ENCODE peak calls at places on chromosome 18, in eight cellular contexts. K, F, B, I, L, D, S and E are unnamed samples.

GRCh38 chr18:23938901-23939341 is 75.6 kb upstream of the TTC39C start:
- DNase-seq in I (no peak), L (no peak), S (no peak), K (no peak), F (no peak), D (no peak), B (no peak), E (no peak)

GRCh38 chr18:43587538-43588153 is 310.4 kb upstream of the SYT4 start:
- DNase-seq in D (no peak), K (peak; percentile 15), S (no peak), I (no peak), L (no peak), F (no peak), B (no peak), E (no peak)

GRCh38 chr18:78898066-78898465 is 81.6 kb upstream of the SALL3 start:
- DNase-seq in F (no peak), I (no peak), D (no peak), K (no peak), B (no peak), S (no peak), L (no peak), E (peak; percentile 21)

GRCh38 chr18:36335476-36336279 is 38.2 kb downstream of the FHOD3 start:
- DNase-seq in B (no peak), L (no peak), I (no peak), K (no peak), D (no peak), F (no peak), S (no peak), E (peak; percentile 53)

GRCh38 chr18:31015715-31016459 is 26.7 kb downstream of the DSC3 start:
- DNase-seq in I (no peak), B (no peak), K (no peak), S (no peak), F (no peak), D (no peak), L (no peak), E (no peak)

GRCh38 chr18:48470484-48471180 is 61.4 kb upstream of the ZBTB7C start:
- DNase-seq in I (no peak), S (no peak), B (no peak), F (no peak), L (no peak), K (no peak), D (no peak), E (peak; percentile 55)

GRCh38 chr18:37393221-37393828 is 172.3 kb downstream of the CELF4 start:
- DNase-seq in L (no peak), D (no peak), F (no peak), B (no peak), K (no peak), I (no peak), S (no peak), E (no peak)

GRCh38 chr18:6650063-6650462 is 79.5 kb upstream of the ARHGAP28 start:
- DNase-seq in I (no peak), B (no peak), S (no peak), F (no peak), D (no peak), K (no peak), L (no peak), E (no peak)

GRCh38 chr18:80198994-80199748 is 48.1 kb downstream of the PARD6G start:
- DNase-seq in I (no peak), K (no peak), F (no peak), S (no peak), B (no peak), L (no peak), D (no peak), E (no peak)

GRCh38 chr18:47817017-47817911 is 113.2 kb downstream of the SMAD2 start:
- DNase-seq in B (no peak), I (no peak), K (no peak), L (no peak), D (no peak), S (no peak), F (no peak), E (no peak)

GRCh38 chr18:48473816-48474215 is 64.6 kb upstream of the ZBTB7C start:
- DNase-seq in S (no peak), B (no peak), D (no peak), L (no peak), F (no peak), I (no peak), K (no peak), E (peak; percentile 43)

GRCh38 chr18:59617468-59617932 is 79.7 kb downstream of the CCBE1 start:
- DNase-seq in D (peak; percentile 43), K (no peak), F (no peak), I (no peak), S (no peak), L (no peak), B (no peak), E (no peak)

DNA sequence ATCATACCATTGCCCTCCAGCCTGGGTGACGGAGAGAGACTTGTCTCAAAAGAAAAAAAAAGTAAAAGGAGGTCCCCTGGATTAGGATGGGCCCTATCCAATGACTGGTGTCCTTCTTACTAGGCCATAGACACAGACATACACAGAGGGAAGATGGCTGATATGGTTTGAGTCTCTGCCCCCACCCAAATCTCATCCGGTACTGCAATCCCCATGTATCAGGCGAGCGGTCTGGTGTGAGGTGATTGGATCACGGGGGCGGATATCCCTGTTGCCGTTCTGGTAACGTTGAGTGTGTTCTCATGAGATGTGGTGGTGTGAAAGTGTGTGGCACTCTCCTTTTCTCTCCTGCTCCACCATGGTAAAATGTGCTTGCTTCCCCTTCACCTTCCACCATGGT is 7.8 kb upstream of the CNDP2 start:
- DNase-seq in F (no peak), D (no peak), L (no peak), I (no peak), B (no peak), S (no peak), K (no peak), E (peak; percentile 9)
- H3K4me1 ChIP-seq in F (no peaks in the 10 kb centered on the region), D (no peaks in the 10 kb centered on the region), L (peaks cover 10% of the 10 kb centered on the region), I (no peaks in the 10 kb centered on the region), B (no peaks in the 10 kb centered on the region), S (peaks cover 20% of the 10 kb centered on the region), K (no peaks in the 10 kb centered on the region), E (peaks cover 9% of the 10 kb centered on the region)

GRCh38 chr18:34591920-34592444 is 118.1 kb upstream of the DTNA start:
- DNase-seq in D (no peak), B (no peak), L (no peak), K (no peak), I (no peak), F (no peak), S (no peak), E (no peak)
- H3K4me1 ChIP-seq in D (no peaks in the 10 kb centered on the region), B (no peaks in the 10 kb centered on the region), L (no peaks in the 10 kb centered on the region), K (no peaks in the 10 kb centered on the region), I (no peaks in the 10 kb centered on the region), F (peaks cover 3% of the 10 kb centered on the region), S (peaks cover 55% of the 10 kb centered on the region), E (no peaks in the 10 kb centered on the region)

GRCh38 chr18:77099501-77100370 is 32.8 kb downstream of the MBP start:
- DNase-seq in L (peak; percentile 45), B (no peak), D (no peak), S (no peak), K (no peak), I (no peak), F (no peak), E (no peak)

GRCh38 chr18:77098554-77099174 is 33.9 kb downstream of the MBP start:
- DNase-seq in K (no peak), D (no peak), F (no peak), I (no peak), L (no peak), B (no peak), S (no peak), E (no peak)

GRCh38 chr18:77096936-77097886 is 35.4 kb downstream of the MBP start:
- DNase-seq in K (no peak), F (no peak), B (no peak), S (no peak), I (no peak), L (no peak), D (no peak), E (no peak)

GRCh38 chr18:77096031-77096371 is 36.6 kb downstream of the MBP start:
- DNase-seq in F (no peak), K (no peak), L (no peak), I (no peak), B (no peak), S (no peak), D (no peak), E (no peak)

GRCh38 chr18:77098033-77098432 is 34.5 kb downstream of the MBP start:
- DNase-seq in D (no peak), L (no peak), I (no peak), S (no peak), K (no peak), B (no peak), F (no peak), E (no peak)
- H3K4me1 ChIP-seq in D (no peaks in the 10 kb centered on the region), L (peaks cover 79% of the 10 kb centered on the region), I (peaks cover 67% of the 10 kb centered on the region), S (peaks cover 83% of the 10 kb centered on the region), K (no peaks in the 10 kb centered on the region), B (no peaks in the 10 kb centered on the region), F (peaks cover 34% of the 10 kb centered on the region), E (no peaks in the 10 kb centered on the region)

GRCh38 chr18:77093067-77093430 is 39.5 kb downstream of the MBP start:
- DNase-seq in K (no peak), B (no peak), L (no peak), D (no peak), F (no peak), I (no peak), S (no peak), E (no peak)

GRCh38 chr18:77095356-77096030 is 37.1 kb downstream of the MBP start:
- DNase-seq in D (no peak), I (no peak), F (peak; percentile 63), B (no peak), S (no peak), L (no peak), K (no peak), E (no peak)

GRCh38 chr18:77091366-77091765 is 41.2 kb downstream of the MBP start:
- DNase-seq in I (no peak), K (no peak), S (no peak), L (no peak), D (no peak), F (no peak), B (no peak), E (no peak)

GRCh38 chr18:77092104-77093066 is 40.2 kb downstream of the MBP start:
- DNase-seq in K (no peak), I (no peak), D (no peak), S (no peak), F (no peak), B (no peak), L (no peak), E (no peak)

GRCh38 chr18:77093584-77093983 is 39.0 kb downstream of the MBP start:
- DNase-seq in L (no peak), S (no peak), F (no peak), B (no peak), I (no peak), D (no peak), K (no peak), E (no peak)
- H3K4me1 ChIP-seq in L (peaks cover 63% of the 10 kb centered on the region), S (peaks cover 60% of the 10 kb centered on the region), F (peaks cover 10% of the 10 kb centered on the region), B (no peaks in the 10 kb centered on the region), I (peaks cover 52% of the 10 kb centered on the region), D (no peaks in the 10 kb centered on the region), K (no peaks in the 10 kb centered on the region), E (peaks cover 26% of the 10 kb centered on the region)

GRCh38 chr18:2970762-2971659 is 41.9 kb downstream of the LPIN2 start:
- DNase-seq in L (peak; percentile 51), B (no peak), I (peak; percentile 62), D (no peak), F (no peak), S (no peak), K (no peak), E (no peak)
- H3K4me1 ChIP-seq in L (peaks cover 95% of the 10 kb centered on the region), B (no peaks in the 10 kb centered on the region), I (peaks cover 78% of the 10 kb centered on the region), D (no peaks in the 10 kb centered on the region), F (no peaks in the 10 kb centered on the region), S (peaks cover 67% of the 10 kb centered on the region), K (no peaks in the 10 kb centered on the region), E (peaks cover 69% of the 10 kb centered on the region)